ENCODE peak calls at places on chromosomes 13 and 19, in eight cellular contexts. J is endothelial cell; D is colonic mucosa; Y is kidney glomerular epithelial cell; I is GOT3; M is activated CD8-positive, alpha-beta memory T cell treated with anti-CD3 and anti-CD28 coated beads for 1 hour; U is epithelial cell of prostate; O is osteocyte. A is an unnamed sample.
A peak's percentile ranks its signal among the peaks of the same experiment; 100 is the strongest.

GRCh38 chr13:77521595-77522367 is 13.7 kb upstream of the SCEL start:
- DNase-seq in J (no peak), D (no peak), Y (peak; percentile 22), I (no peak), M (no peak), U (peak; percentile 53), O (no peak), A (peak; percentile 92)

GRCh38 chr19:7541481-7541824 is 5.9 kb downstream of the PNPLA6 start:
- DNase-seq in J (no peak), D (no peak), Y (no peak), I (no peak), M (no peak), U (no peak), O (peak; percentile 82), A (no peak)

GRCh38 chr13:24050292-24050711 is 110.2 kb upstream of the SPATA13 start:
- DNase-seq in J (no peak), D (no peak), Y (peak; percentile 41), I (no peak), M (no peak), U (no peak), O (no peak), A (peak; percentile 57)

GRCh38 chr19:18406749-18407148 is 9.3 kb upstream of the LRRC25 start:
- DNase-seq in J (no peak), D (no peak), Y (no peak), I (no peak), M (no peak), U (no peak), O (no peak), A (no peak)

GRCh38 chr13:44174769-44175425 is 198.7 kb upstream of the SERP2 start:
- DNase-seq in J (no peak), D (no peak), Y (no peak), I (no peak), M (no peak), U (no peak), O (no peak), A (peak; percentile 58)

GRCh38 chr13:29458419-29458818 is 137.1 kb downstream of the SLC7A1 start:
- DNase-seq in J (no peak), D (no peak), Y (no peak), I (no peak), M (no peak), U (no peak), O (peak; percentile 2), A (peak; percentile 1)

GRCh38 chr13:42255854-42256253 is 16.1 kb upstream of the AKAP11 start:
- DNase-seq in J (no peak), D (no peak), Y (no peak), I (no peak), M (no peak), U (peak; percentile 16), O (no peak), A (no peak)

GRCh38 chr13:96020155-96020575 is 33.0 kb downstream of the UGGT2 start:
- DNase-seq in J (peak; percentile 55), D (peak; percentile 55), Y (peak; percentile 41), I (no peak), M (no peak), U (peak; percentile 29), O (no peak), A (peak; percentile 73)

GRCh38 chr13:83798731-83799130 is 83.5 kb downstream of the SLITRK1 start:
- DNase-seq in J (no peak), D (no peak), Y (no peak), I (no peak), M (no peak), U (no peak), O (no peak), A (no peak)

GRCh38 chr19:2327773-2328400 is 499 bp downstream of the LSM7 start:
- DNase-seq in J (no peak), D (peak; percentile 80), Y (peak; percentile 57), I (no peak), M (no peak), U (peak; percentile 80), O (no peak), A (peak; percentile 93)

GRCh38 chr19:55146078-55146647 is 2.8 kb downstream of the TNNT1 start:
- DNase-seq in J (no peak), D (peak; percentile 33), Y (no peak), I (no peak), M (no peak), U (no peak), O (no peak), A (peak; percentile 32)

GRCh38 chr13:97431365-97431764 is 2.6 kb upstream of the RAP2A start:
- DNase-seq in J (no peak), D (no peak), Y (no peak), I (no peak), M (no peak), U (no peak), O (no peak), A (no peak)

GRCh38 chr13:70668983-70669382 is 560.7 kb upstream of the KLHL1 start:
- DNase-seq in J (no peak), D (no peak), Y (no peak), I (no peak), M (no peak), U (peak; percentile 20), O (no peak), A (no peak)

GRCh38 chr13:70117506-70117905 is 9.3 kb upstream of the KLHL1 start:
- DNase-seq in J (no peak), D (no peak), Y (no peak), I (no peak), M (no peak), U (no peak), O (no peak), A (no peak)

GRCh38 chr13:20301391-20302071 is 69.4 kb upstream of the GJB6 start:
- DNase-seq in J (peak; percentile 23), D (no peak), Y (no peak), I (no peak), M (no peak), U (no peak), O (no peak), A (no peak)

GRCh38 chr13:45194081-45194939 is 6.5 kb downstream of the KCTD4 start:
- DNase-seq in J (peak; percentile 26), D (no peak), Y (peak; percentile 74), I (no peak), M (no peak), U (no peak), O (no peak), A (peak; percentile 80)

GRCh38 chr19:29543381-29543780 is 17.6 kb downstream of the VSTM2B start:
- DNase-seq in J (no peak), D (no peak), Y (no peak), I (no peak), M (no peak), U (no peak), O (no peak), A (no peak)

GRCh38 chr19:34173145-34173956 is 1.0 kb downstream of the LSM14A start:
- DNase-seq in J (peak; percentile 38), D (peak; percentile 86), Y (peak; percentile 74), I (no peak), M (no peak), U (peak; percentile 16), O (peak; percentile 68), A (peak; percentile 91)

GRCh38 chr13:103805771-103806170 is 739.6 kb upstream of the SLC10A2 start:
- DNase-seq in J (no peak), D (no peak), Y (no peak), I (no peak), M (no peak), U (no peak), O (no peak), A (no peak)

GRCh38 chr19:14632286-14632685 is 42.4 kb downstream of the ADGRE3 start:
- DNase-seq in J (no peak), D (peak; percentile 20), Y (peak; percentile 2), I (no peak), M (no peak), U (no peak), O (no peak), A (no peak)

GRCh38 chr13:60448907-60449510 is 52.0 kb downstream of the TDRD3 start:
- DNase-seq in J (peak; percentile 43), D (peak; percentile 29), Y (peak; percentile 32), I (no peak), M (no peak), U (peak; percentile 5), O (no peak), A (peak; percentile 49)

GRCh38 chr19:45160870-45161714 is at the start of gene NKPD1:
- DNase-seq in J (no peak), D (peak; percentile 62), Y (no peak), I (no peak), M (no peak), U (no peak), O (no peak), A (no peak)

GRCh38 chr13:30308548-30308947 is 1.2 kb upstream of the KATNAL1 start:
- DNase-seq in J (no peak), D (no peak), Y (no peak), I (no peak), M (no peak), U (no peak), O (no peak), A (no peak)

GRCh38 chr19:46878613-46879375 is 18.0 kb downstream of the ARHGAP35 start:
- DNase-seq in J (no peak), D (no peak), Y (peak; percentile 85), I (peak; percentile 21), M (no peak), U (no peak), O (no peak), A (peak; percentile 89)

GRCh38 chr13:30577381-30577780 is 40.3 kb upstream of the USPL1 start:
- DNase-seq in J (no peak), D (no peak), Y (peak; percentile 78), I (no peak), M (peak; percentile 9), U (peak; percentile 83), O (no peak), A (peak; percentile 91)

GRCh38 chr13:113474179-113474578 is 16.3 kb downstream of the DCUN1D2 start:
- DNase-seq in J (no peak), D (no peak), Y (peak; percentile 43), I (no peak), M (no peak), U (no peak), O (peak; percentile 77), A (no peak)

GRCh38 chr19:5665781-5666513 is 14.4 kb downstream of the MICOS13 start:
- DNase-seq in J (no peak), D (no peak), Y (peak; percentile 83), I (no peak), M (no peak), U (no peak), O (no peak), A (peak; percentile 88)

GRCh38 chr19:58571575-58571947 is 1.6 kb downstream of the MZF1 start:
- DNase-seq in J (no peak), D (peak; percentile 17), Y (no peak), I (no peak), M (no peak), U (no peak), O (no peak), A (no peak)

GRCh38 chr19:33150852-33151518 is 19.1 kb downstream of the WDR88 start:
- DNase-seq in J (no peak), D (no peak), Y (no peak), I (no peak), M (no peak), U (no peak), O (no peak), A (peak; percentile 11)

GRCh38 chr19:28426902-28427232 is 786.1 kb downstream of the UQCRFS1 start:
- DNase-seq in J (no peak), D (no peak), Y (peak; percentile 82), I (no peak), M (no peak), U (no peak), O (no peak), A (peak; percentile 85)

GRCh38 chr19:42407816-42408175 is 17.7 kb upstream of the CNFN start:
- DNase-seq in J (no peak), D (no peak), Y (no peak), I (no peak), M (no peak), U (no peak), O (no peak), A (no peak)

GRCh38 chr19:18292460-18292809 is 11.0 kb upstream of the JUND start:
- DNase-seq in J (no peak), D (peak; percentile 63), Y (peak; percentile 8), I (no peak), M (no peak), U (no peak), O (no peak), A (no peak)

A was measured in kidney tubule cell.